ENCODE peak calls at places on chromosomes 7 and 10, in five cellular contexts. C is BJ, V is astrocyte of the spinal cord, M is AG09319, O is AG10803. R is an unnamed sample.
A peak's percentile ranks its signal among the peaks of the same experiment; 100 is the strongest.

GRCh38 chr10:91345716-91346115 is 64.4 kb upstream of the HECTD2 start:
- DNase-seq in C (no peak), V (peak; percentile 49), M (no peak), O (no peak), R (no peak)

GRCh38 chr7:139647812-139648616 is 124.5 kb downstream of the CLEC2L start:
- DNase-seq in C (no peak), M (no peak), O (peak; percentile 18), V (no peak), R (no peak)

GRCh38 chr7:27516415-27516814 is 146.3 kb downstream of the HIBADH start:
- DNase-seq in M (no peak), V (no peak), O (no peak), C (no peak), R (no peak)

GRCh38 chr7:159016591-159016990 is 128.1 kb downstream of the VIPR2 start:
- DNase-seq in C (no peak), M (no peak), V (no peak), O (no peak), R (no peak)

GRCh38 chr7:44221231-44221791 is 20.5 kb downstream of the YKT6 start:
- DNase-seq in C (no peak), M (no peak), V (no peak), O (no peak), R (no peak)

GRCh38 chr7:50633414-50633710 is 68.2 kb upstream of the DDC start:
- DNase-seq in V (no peak), C (no peak), O (no peak), M (no peak), R (no peak)

GRCh38 chr10:52755297-52756062 is 17.1 kb downstream of the MBL2 start:
- DNase-seq in C (peak; percentile 31), V (peak; percentile 38), M (no peak), O (peak; percentile 59), R (no peak)

GRCh38 chr7:45919947-45920542 is 1.0 kb downstream of the IGFBP3 start:
- DNase-seq in V (peak; percentile 14), C (no peak), M (no peak), O (no peak), R (no peak)

GRCh38 chr7:98568891-98569290 is 48.2 kb upstream of the NPTX2 start:
- DNase-seq in V (no peak), C (no peak), M (no peak), O (no peak), R (no peak)

GRCh38 chr10:124328514-124329220 is 90.1 kb downstream of the OAT start:
- DNase-seq in C (no peak), O (no peak), V (no peak), M (no peak), R (no peak)

GRCh38 chr10:120369831-120370230 is 87.2 kb upstream of the PLPP4 start:
- DNase-seq in O (no peak), M (no peak), C (no peak), V (no peak), R (no peak)

GRCh38 chr10:71187600-71187999 is 24.8 kb upstream of the UNC5B start:
- DNase-seq in O (no peak), M (no peak), V (peak; percentile 27), C (no peak), R (no peak)

GRCh38 chr10:74051729-74052342 is 53.9 kb downstream of the VCL start:
- DNase-seq in M (no peak), O (no peak), C (no peak), V (no peak), R (no peak)

GRCh38 chr7:143988986-143989745 is 11.0 kb upstream of the OR6B1 start:
- DNase-seq in V (peak; percentile 47), O (peak; percentile 49), C (peak; percentile 22), M (no peak), R (no peak)

GRCh38 chr7:6565655-6566054 is 11.6 kb upstream of the ZDHHC4 start:
- DNase-seq in O (no peak), M (no peak), C (no peak), V (no peak), R (no peak)

GRCh38 chr10:43960981-43961380 is 312.3 kb upstream of the ZNF32 start:
- DNase-seq in V (no peak), O (no peak), C (no peak), M (no peak), R (no peak)

GRCh38 chr10:43930777-43931176 is 282.1 kb upstream of the ZNF32 start:
- DNase-seq in V (no peak), O (no peak), M (no peak), C (no peak), R (no peak)

GRCh38 chr10:31944071-31944433 is 15.4 kb upstream of the ARHGAP12 start:
- DNase-seq in M (no peak), C (no peak), O (no peak), V (no peak), R (no peak)

GRCh38 chr7:104943502-104944343 is 70.3 kb upstream of the KMT2E start:
- DNase-seq in C (no peak), M (no peak), O (no peak), V (peak; percentile 71), R (no peak)

GRCh38 chr10:43278216-43278615 is 11.4 kb upstream of the RASGEF1A start:
- DNase-seq in V (no peak), M (no peak), C (no peak), O (no peak), R (no peak)

GRCh38 chr10:63465293-63466167 is at the start of gene JMJD1C:
- DNase-seq in C (no peak), V (peak; percentile 87), O (peak; percentile 91), M (peak; percentile 80), R (no peak)

GRCh38 chr7:151317936-151318335 is 23.7 kb upstream of the NUB1 start:
- DNase-seq in C (no peak), M (no peak), O (no peak), V (no peak), R (no peak)

GRCh38 chr7:42035205-42035604 is 201.8 kb downstream of the GLI3 start:
- DNase-seq in C (no peak), M (no peak), O (peak; percentile 47), V (no peak), R (no peak)

GRCh38 chr10:97028126-97028831 is 157.5 kb downstream of the SLIT1 start:
- DNase-seq in C (peak; percentile 39), V (peak; percentile 82), O (peak; percentile 47), M (no peak), R (no peak)

GRCh38 chr10:59323036-59323459 is 39.3 kb downstream of the FAM13C start:
- DNase-seq in C (no peak), M (no peak), O (no peak), V (peak; percentile 9), R (no peak)

GRCh38 chr7:149071641-149072437 is 18.7 kb downstream of the ZNF786 start:
- DNase-seq in M (no peak), C (no peak), O (peak; percentile 2), V (no peak), R (no peak)

GRCh38 chr7:98423043-98423442 is 22.2 kb upstream of the BAIAP2L1 start:
- DNase-seq in V (peak; percentile 19), C (no peak), M (no peak), O (no peak), R (no peak)

GRCh38 chr10:13328126-13328525 is 20.0 kb downstream of the SEPHS1 start:
- DNase-seq in M (no peak), C (no peak), V (no peak), O (no peak), R (no peak)

DNA sequence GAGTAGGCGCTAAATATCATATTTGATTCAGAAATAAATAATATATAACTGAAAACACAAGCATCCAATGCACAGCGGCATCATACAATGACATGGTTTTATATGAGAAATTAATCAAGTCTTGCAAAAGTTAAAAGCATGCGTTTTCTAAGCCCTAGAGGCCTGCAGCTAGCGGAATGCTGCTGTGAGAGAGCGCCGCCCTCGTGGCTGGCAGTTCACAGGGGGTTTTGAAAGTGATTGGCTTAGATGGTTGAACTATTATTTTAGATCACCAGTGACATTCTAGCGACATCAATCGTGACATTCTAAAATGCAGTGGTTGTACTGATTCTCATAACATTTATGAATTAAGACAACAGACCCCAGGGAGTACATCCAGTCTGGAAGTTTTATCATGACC is 235.2 kb upstream of the MGMT start:
- DNase-seq in V (no peak), C (no peak), O (no peak), M (no peak), R (no peak)
- TF ChIP-seq CTCF in V (no peak), C (no peak), O (no peak), M (no peak), R (peak; percentile 35)

GRCh38 chr7:111006040-111006439 is 84.9 kb upstream of the LRRN3 start:
- DNase-seq in C (no peak), O (no peak), M (no peak), V (no peak), R (no peak)
- TF ChIP-seq CTCF in C (no peak), O (no peak), M (no peak), V (no peak), R (no peak)

DNA sequence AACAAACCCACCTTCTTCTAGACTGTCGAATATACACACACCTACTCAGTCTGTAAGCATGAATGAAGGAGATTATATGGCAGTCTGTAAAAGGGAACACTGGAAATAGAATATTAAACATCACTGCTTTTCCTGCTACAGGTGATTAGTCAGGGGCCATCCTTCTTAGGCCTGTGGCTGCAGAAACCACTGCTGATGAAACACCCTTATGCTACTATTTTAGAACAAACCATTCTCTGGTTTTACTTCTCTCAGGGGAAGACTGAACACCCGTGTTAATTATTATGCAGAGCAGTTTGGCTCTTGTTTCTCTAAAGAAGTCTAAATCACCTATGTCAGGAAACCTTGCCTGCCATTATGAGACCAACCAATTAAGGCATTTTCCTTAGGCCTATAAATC is 351.1 kb upstream of the KLF6 start:
- DNase-seq in O (peak; percentile 4), V (no peak), M (no peak), C (no peak), R (no peak)
- TF ChIP-seq CTCF in O (no peak), V (no peak), M (no peak), C (no peak), R (no peak)

GRCh38 chr10:61795551-61795950 is 105.9 kb upstream of the ARID5B start:
- DNase-seq in C (no peak), O (no peak), V (no peak), M (no peak), R (no peak)
- TF ChIP-seq CTCF in C (no peak), O (no peak), V (no peak), M (no peak), R (peak; percentile 34)

GRCh38 chr10:104080762-104081161 is 4.9 kb downstream of the COL17A1 start:
- DNase-seq in M (no peak), V (no peak), C (no peak), O (peak; percentile 23), R (no peak)
- TF ChIP-seq CTCF in M (peak; percentile 42), V (no peak), C (peak; percentile 30), O (peak; percentile 44), R (peak; percentile 51)

GRCh38 chr10:133226251-133226808 is 3.7 kb upstream of the UTF1 start:
- DNase-seq in C (no peak), M (no peak), O (no peak), V (no peak), R (no peak)
- TF ChIP-seq CTCF in C (no peak), M (no peak), O (no peak), V (no peak), R (no peak)